ENCODE peak calls at places on chromosome 12, in eight cellular contexts. W is T follicular helper cell; V is activated B cell treated with CpG ODN at 0.5 μM for 24 hours; B is mammary epithelial cell; M is activated naive CD8-positive, alpha-beta T cell treated with anti-CD3 and anti-CD28 coated beads, Interleukin-2, amount 50 U/mL, for 24 hours; X is H4; Y is T-cell; A is nephron progenitor cell. P is an unnamed sample.
A peak's percentile ranks its signal among the peaks of the same experiment; 100 is the strongest.

GRCh38 chr12:100845095-100845494 is 50.5 kb downstream of the ANO4 start:
- DNase-seq in W (no peak), V (no peak), B (peak; percentile 35), M (no peak), X (no peak), Y (no peak), A (no peak), P (no peak)

GRCh38 chr12:25251749-25252148 is 1.0 kb upstream of the KRAS start:
- DNase-seq in W (no peak), V (no peak), B (no peak), M (no peak), X (no peak), Y (no peak), A (no peak), P (no peak)

GRCh38 chr12:80241576-80242273 is 142.4 kb downstream of the OTOGL start:
- DNase-seq in W (no peak), V (no peak), B (peak; percentile 18), M (no peak), X (no peak), Y (no peak), A (no peak), P (no peak)

GRCh38 chr12:9741726-9742125 is 8.8 kb upstream of the CLECL1 start:
- DNase-seq in W (peak; percentile 74), V (no peak), B (no peak), M (peak; percentile 61), X (no peak), Y (peak; percentile 77), A (no peak), P (peak; percentile 65)

GRCh38 chr12:9118161-9118560 is 2.4 kb upstream of the A2M start:
- DNase-seq in W (no peak), V (no peak), B (peak; percentile 43), M (no peak), X (no peak), Y (no peak), A (no peak), P (no peak)

GRCh38 chr12:30515351-30515750 is 180.3 kb downstream of the IPO8 start:
- DNase-seq in W (no peak), V (no peak), B (no peak), M (no peak), X (no peak), Y (no peak), A (no peak), P (no peak)

GRCh38 chr12:93785262-93786010 is 108.3 kb downstream of the CRADD start:
- DNase-seq in W (no peak), V (no peak), B (peak; percentile 89), M (peak; percentile 47), X (peak; percentile 80), Y (no peak), A (no peak), P (peak; percentile 35)

GRCh38 chr12:57896139-57896436 is 45.3 kb upstream of the ATP23 start:
- DNase-seq in W (no peak), V (no peak), B (no peak), M (no peak), X (no peak), Y (no peak), A (no peak), P (no peak)

GRCh38 chr12:44317651-44318126 is 481.8 kb downstream of the TMEM117 start:
- DNase-seq in W (no peak), V (no peak), B (no peak), M (no peak), X (peak; percentile 59), Y (no peak), A (peak; percentile 22), P (no peak)

GRCh38 chr12:82740129-82741000 is 53.7 kb downstream of the TMTC2 start:
- DNase-seq in W (no peak), V (no peak), B (peak; percentile 78), M (no peak), X (peak; percentile 83), Y (no peak), A (no peak), P (no peak)

GRCh38 chr12:89192419-89192818 is 159.9 kb downstream of the DUSP6 start:
- DNase-seq in W (no peak), V (no peak), B (no peak), M (no peak), X (peak; percentile 10), Y (no peak), A (no peak), P (no peak)

GRCh38 chr12:76554411-76555225 is 5.0 kb downstream of the OSBPL8 start:
- DNase-seq in W (no peak), V (no peak), B (no peak), M (no peak), X (no peak), Y (no peak), A (no peak), P (no peak)

GRCh38 chr12:113418213-113418879 is 3.8 kb upstream of the SDSL start:
- DNase-seq in W (no peak), V (no peak), B (no peak), M (no peak), X (no peak), Y (no peak), A (no peak), P (no peak)

GRCh38 chr12:61758661-61759060 is 501.5 kb upstream of the USP15 start:
- DNase-seq in W (no peak), V (no peak), B (no peak), M (no peak), X (no peak), Y (no peak), A (no peak), P (no peak)

GRCh38 chr12:121005346-121005815 is 10.9 kb downstream of the C12orf43 start:
- DNase-seq in W (peak; percentile 9), V (no peak), B (peak; percentile 32), M (peak; percentile 55), X (peak; percentile 32), Y (peak; percentile 45), A (peak; percentile 69), P (peak; percentile 22)

GRCh38 chr12:88163371-88163770 is 21.3 kb downstream of the TMTC3 start:
- DNase-seq in W (no peak), V (no peak), B (no peak), M (no peak), X (no peak), Y (no peak), A (no peak), P (no peak)

GRCh38 chr12:121628037-121628436 is 1.7 kb downstream of the ORAI1 start:
- DNase-seq in W (no peak), V (no peak), B (no peak), M (peak; percentile 41), X (no peak), Y (no peak), A (no peak), P (no peak)

GRCh38 chr12:113305281-113305856 is 29.5 kb downstream of the SLC8B1 start:
- DNase-seq in W (no peak), V (no peak), B (no peak), M (no peak), X (no peak), Y (no peak), A (no peak), P (no peak)

GRCh38 chr12:80684077-80684495 is 23.3 kb upstream of the MYF6 start:
- DNase-seq in W (no peak), V (no peak), B (no peak), M (no peak), X (no peak), Y (no peak), A (no peak), P (no peak)

GRCh38 chr12:121849660-121850059 is 9.0 kb downstream of the HPD start:
- DNase-seq in W (no peak), V (no peak), B (no peak), M (no peak), X (no peak), Y (no peak), A (no peak), P (no peak)

P was measured in effector CD4-positive, alpha-beta T cell.